ENCODE peak calls at places on chromosomes 5 and 9, in ten cellular contexts. I is heart left ventricle; Q is CD4-positive, alpha-beta memory T cell; R is Panc1; M is aorta; D is thoracic aorta; O is psoas muscle; E is H1; B is suprapubic skin; C is left ventricle myocardium inferior. S is an unnamed sample. For H3K4me1 and H3K27me3, the result is how much of the 10 kb centered on the place peaks cover.

GRCh38 chr9:130451004-130451390 is 6.2 kb downstream of the ASS1 start:
- DNase-seq in D (no peak), C (peak), M (no peak), B (no peak), I (no peak), R (no peak), Q (no peak), E (no peak), O (no peak), S (no peak)

GRCh38 chr9:93452710-93453046 is 703 bp downstream of the FAM120AOS start:
- DNase-seq in E (no peak), I (peak), O (no peak), B (no peak), D (no peak), Q (no peak), M (peak), C (no peak), R (no peak), S (no peak)

GRCh38 chr5:142446131-142446959 is 121.5 kb upstream of the SPRY4 start:
- DNase-seq in B (no peak), O (no peak), M (no peak), I (no peak), Q (no peak), C (no peak), D (no peak), E (no peak), R (no peak), S (no peak)

GRCh38 chr9:76574171-76574767 is 115.3 kb downstream of the GCNT1 start:
- DNase-seq in M (no peak), D (no peak), C (no peak), E (no peak), R (no peak), I (no peak), Q (no peak), O (no peak), B (no peak), S (no peak)

GRCh38 chr5:83589786-83590185 is 118.2 kb downstream of the VCAN start:
- DNase-seq in I (no peak), O (no peak), D (no peak), Q (no peak), M (no peak), E (no peak), B (no peak), R (no peak), C (no peak), S (no peak)

GRCh38 chr9:86663905-86664304 is 283.4 kb downstream of the GAS1 start:
- DNase-seq in O (no peak), D (no peak), R (no peak), I (no peak), B (no peak), Q (no peak), M (no peak), C (no peak), E (no peak), S (no peak)

GRCh38 chr9:137978262-137978714 is 100.7 kb downstream of the CACNA1B start:
- DNase-seq in M (no peak), Q (no peak), E (no peak), I (no peak), R (no peak), D (no peak), O (no peak), B (no peak), C (no peak), S (no peak)

GRCh38 chr5:133612021-133612860 is at the start of gene FSTL4:
- DNase-seq in E (peak), O (no peak), Q (peak), R (no peak), D (no peak), M (no peak), B (no peak), I (no peak), C (no peak), S (no peak)

GRCh38 chr9:2874001-2874750 is 30.3 kb upstream of the PUM3 start:
- DNase-seq in E (no peak), C (no peak), I (no peak), B (no peak), Q (no peak), D (no peak), M (no peak), R (no peak), O (no peak), S (no peak)

GRCh38 chr5:31827862-31828261 is 188.9 kb downstream of the PDZD2 start:
- DNase-seq in B (no peak), D (no peak), C (no peak), I (no peak), R (no peak), E (no peak), M (no peak), O (no peak), Q (no peak), S (no peak)

GRCh38 chr5:112159435-112159834 is 259.6 kb downstream of the EPB41L4A start:
- DNase-seq in O (no peak), E (no peak), B (no peak), C (peak), D (no peak), Q (no peak), M (no peak), I (peak), R (no peak), S (no peak)

GRCh38 chr9:2631263-2631662 is 9.7 kb downstream of the VLDLR start:
- DNase-seq in I (no peak), E (no peak), O (no peak), M (no peak), R (no peak), D (no peak), B (no peak), Q (no peak), C (no peak), S (no peak)

GRCh38 chr9:22107202-22107601 is 98.1 kb upstream of the CDKN2B start:
- DNase-seq in B (no peak), M (no peak), I (no peak), Q (no peak), R (no peak), O (no peak), D (no peak), E (no peak), C (no peak), S (no peak)

GRCh38 chr9:133961226-133962165 is 30.6 kb downstream of the VAV2 start:
- DNase-seq in R (no peak), B (no peak), E (no peak), O (no peak), D (no peak), C (no peak), Q (no peak), M (peak), I (no peak), S (no peak)

GRCh38 chr9:76729980-76730737 is 34.1 kb upstream of the PCA3 start:
- DNase-seq in I (no peak), C (no peak), B (no peak), M (no peak), E (no peak), Q (no peak), R (no peak), D (no peak), O (no peak), S (no peak)

GRCh38 chr9:81591791-81592190 is 97.6 kb downstream of the TLE1 start:
- DNase-seq in C (no peak), M (no peak), E (no peak), B (no peak), O (no peak), R (no peak), D (no peak), Q (no peak), I (no peak), S (no peak)

GRCh38 chr9:81589819-81590218 is 99.5 kb downstream of the TLE1 start:
- DNase-seq in D (no peak), M (no peak), R (no peak), B (no peak), C (no peak), O (no peak), E (no peak), Q (no peak), I (no peak), S (no peak)

GRCh38 chr9:81594415-81594814 is 94.9 kb downstream of the TLE1 start:
- DNase-seq in C (no peak), O (no peak), D (no peak), R (no peak), Q (no peak), E (no peak), M (no peak), I (no peak), B (no peak), S (no peak)

GRCh38 chr9:81590688-81591087 is 98.7 kb downstream of the TLE1 start:
- DNase-seq in I (no peak), R (no peak), D (no peak), M (no peak), E (no peak), B (no peak), O (no peak), Q (no peak), C (no peak), S (no peak)

DNA sequence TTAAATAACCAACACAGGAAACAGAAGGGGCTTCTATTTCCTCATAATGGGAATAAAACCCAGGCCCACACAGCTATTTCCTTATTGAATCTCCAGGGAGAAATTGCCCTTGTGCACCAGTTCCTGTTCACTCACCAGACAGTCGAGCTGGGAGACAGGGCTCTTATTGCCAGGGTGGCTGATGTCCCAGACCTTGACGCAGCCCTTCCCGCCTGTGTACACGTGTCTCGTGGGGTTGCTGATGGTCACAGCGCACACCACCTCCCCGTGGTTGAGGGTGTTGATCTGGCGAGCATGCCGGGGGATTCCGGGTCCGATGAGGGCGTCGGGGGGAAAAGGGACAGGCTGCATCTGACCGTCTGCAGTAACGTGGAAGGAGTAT is 96.5 kb downstream of the TLE1 start:
- DNase-seq in E (no peak), M (peak), R (no peak), O (peak), Q (no peak), I (peak), C (peak), B (no peak), D (peak), S (no peak)
- H3K27ac ChIP-seq in E (no peak), M (peak), R (no peak), O (no peak), Q (no peak), I (no peak), C (peak), B (no peak), D (peak), S (no peak)

DNA sequence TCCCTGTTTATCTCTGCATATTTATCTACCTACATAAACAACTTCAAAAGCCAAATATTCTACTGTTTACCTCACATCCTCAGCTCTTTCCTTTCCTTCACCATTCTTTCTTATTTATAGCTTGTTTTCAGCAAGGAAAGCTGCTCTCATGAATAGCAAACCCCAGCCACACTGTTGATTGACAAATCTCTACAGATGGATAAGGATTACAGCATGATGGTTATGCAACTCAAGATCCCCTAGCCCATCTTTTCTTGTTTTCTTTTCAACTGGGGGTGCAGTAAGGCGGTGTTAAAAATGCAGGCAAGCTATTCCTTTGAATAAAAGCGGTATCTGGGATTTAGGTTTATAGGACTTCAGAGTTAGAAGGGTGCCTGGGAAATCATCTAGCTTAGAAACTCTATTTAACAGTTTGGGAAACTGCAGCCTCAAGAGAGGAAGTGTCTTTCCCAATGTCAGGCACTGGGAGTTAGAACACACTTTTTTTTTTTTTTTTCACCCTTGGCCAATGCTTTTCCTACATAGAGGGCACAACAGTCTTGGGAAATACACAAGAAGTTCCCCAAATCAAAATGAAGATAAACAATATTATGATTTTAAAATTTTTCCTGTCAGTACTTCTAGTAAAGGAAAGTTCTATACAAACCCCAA is 2.7 kb downstream of the SPARC start:
- DNase-seq in C (no peak), R (no peak), Q (no peak), E (no peak), D (no peak), M (no peak), O (no peak), I (no peak), B (no peak), S (no peak)
- H3K4me1 ChIP-seq in C (half or more), R (under half), Q (under half), E (under half), D (under half), M (under half), O (half or more), I (under half), B (under half), S (under half)

GRCh38 chr5:154482528-154483449 is 4.8 kb upstream of the HAND1 start:
- DNase-seq in M (no peak), Q (no peak), B (no peak), C (no peak), D (no peak), I (no peak), E (peak), R (no peak), O (no peak), S (no peak)
- H3K27me3 ChIP-seq in M (under half), Q (half or more), B (half or more), C (half or more), D (half or more), I (half or more), E (half or more), R (under half), O (half or more), S (half or more)

GRCh38 chr9:121067655-121068054 is 7.1 kb upstream of the CNTRL start:
- DNase-seq in I (no peak), O (no peak), M (no peak), D (no peak), R (no peak), Q (no peak), B (no peak), C (no peak), E (no peak), S (no peak)

GRCh38 chr9:121071356-121071755 is 3.4 kb upstream of the CNTRL start:
- DNase-seq in M (no peak), C (no peak), E (no peak), O (no peak), B (no peak), Q (no peak), I (no peak), D (no peak), R (no peak), S (no peak)

GRCh38 chr9:121066850-121067249 is 7.9 kb upstream of the CNTRL start:
- DNase-seq in C (no peak), I (no peak), Q (no peak), E (no peak), M (no peak), B (no peak), O (no peak), R (no peak), D (no peak), S (no peak)
- H3K27ac ChIP-seq in C (no peak), I (no peak), Q (no peak), E (no peak), M (no peak), B (no peak), O (no peak), R (no peak), D (no peak), S (no peak)

GRCh38 chr5:102766295-102767090 is 11.4 kb downstream of the PAM start:
- DNase-seq in B (no peak), M (no peak), D (no peak), R (no peak), O (no peak), C (no peak), I (no peak), E (no peak), Q (no peak), S (no peak)
- H3K4me1 ChIP-seq in B (under half), M (under half), D (under half), R (under half), O (under half), C (half or more), I (under half), E (under half), Q (half or more), S (under half)

GRCh38 chr9:99049641-99050040 is 55.3 kb upstream of the TGFBR1 start:
- DNase-seq in R (no peak), M (no peak), D (no peak), O (no peak), E (no peak), I (no peak), B (no peak), C (no peak), Q (no peak), S (no peak)

GRCh38 chr9:99051353-99051752 is 53.6 kb upstream of the TGFBR1 start:
- DNase-seq in R (no peak), O (no peak), M (no peak), D (no peak), B (no peak), Q (no peak), E (no peak), I (no peak), C (no peak), S (no peak)

GRCh38 chr9:99050924-99051323 is 54.0 kb upstream of the TGFBR1 start:
- DNase-seq in B (no peak), M (no peak), D (no peak), R (no peak), I (no peak), O (no peak), E (no peak), C (no peak), Q (no peak), S (no peak)

GRCh38 chr9:99050292-99050911 is 54.5 kb upstream of the TGFBR1 start:
- DNase-seq in I (no peak), Q (no peak), E (no peak), C (no peak), B (no peak), M (no peak), O (no peak), R (peak), D (no peak), S (no peak)

DNA sequence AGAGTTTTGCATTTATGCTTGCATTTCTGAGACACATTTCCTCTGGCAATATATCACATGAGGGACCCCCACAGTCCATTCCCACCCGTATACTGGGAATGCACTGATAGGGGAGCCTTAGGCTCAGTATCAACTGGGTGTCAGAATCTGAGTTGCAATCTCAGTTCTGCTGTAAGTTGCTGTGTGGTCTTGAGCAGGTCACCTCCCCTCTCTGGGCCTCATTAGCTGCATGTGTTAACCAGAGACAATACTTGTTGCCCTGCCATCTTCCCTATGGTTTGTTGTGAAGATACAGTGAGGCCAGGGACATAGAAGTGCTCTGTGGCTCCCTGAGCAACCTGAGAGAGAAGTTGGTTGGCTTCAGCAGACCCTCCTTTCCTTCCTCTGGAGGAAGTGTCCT is 55.7 kb upstream of the TGFBR1 start:
- DNase-seq in O (no peak), R (no peak), Q (no peak), M (no peak), D (no peak), I (no peak), C (no peak), E (no peak), B (no peak), S (no peak)
- H3K27me3 ChIP-seq in O (under half), R (under half), Q (under half), M (under half), D (under half), I (under half), C (under half), E (under half), B (under half), S (under half)

S was measured in CD8-positive, alpha-beta T cell.